ENCODE peak calls at places on chromosomes 11 and 22, in ten cellular contexts. D, K, N, W, V, T, F, Z, L and J are unnamed samples.
A peak's percentile ranks its signal among the peaks of the same experiment; 100 is the strongest.

GRCh38 chr22:47175761-47176359 is 413.4 kb downstream of the TBC1D22A start:
- DNase-seq in F (no peak), N (no peak), T (peak; percentile 10), D (no peak), K (no peak), V (no peak), W (no peak), Z (peak; percentile 10), L (no peak), J (no peak)

GRCh38 chr11:63829823-63830489 is 9.0 kb upstream of the MARK2 start:
- DNase-seq in W (no peak), D (peak; percentile 52), N (peak; percentile 26), F (no peak), V (peak; percentile 51), K (no peak), L (no peak), Z (no peak), T (no peak), J (no peak)

GRCh38 chr11:14656536-14657457 is 13.2 kb downstream of the PDE3B start:
- DNase-seq in W (no peak), Z (no peak), N (no peak), V (no peak), K (no peak), T (no peak), D (no peak), F (no peak), L (no peak), J (no peak)

GRCh38 chr11:76236092-76237026 is 30.1 kb upstream of the WNT11 start:
- DNase-seq in K (no peak), L (peak; percentile 56), Z (peak; percentile 73), D (peak; percentile 71), F (no peak), V (peak; percentile 52), T (peak; percentile 77), W (peak; percentile 4), N (no peak), J (peak; percentile 65)

GRCh38 chr11:65787649-65788622 is 1.1 kb downstream of the OVOL1 start:
- DNase-seq in W (no peak), D (no peak), V (no peak), N (no peak), K (no peak), Z (no peak), F (no peak), T (no peak), L (no peak), J (no peak)

GRCh38 chr22:35257002-35257320 is 332 bp upstream of the HMGXB4 start:
- DNase-seq in N (no peak), D (no peak), T (no peak), Z (no peak), F (no peak), V (no peak), L (no peak), W (no peak), K (no peak), J (no peak)

GRCh38 chr11:69060005-69060404 is 11.3 kb downstream of the TPCN2 start:
- DNase-seq in W (no peak), D (no peak), K (no peak), T (no peak), V (no peak), L (no peak), F (no peak), N (no peak), Z (no peak), J (no peak)

GRCh38 chr11:7523416-7524210 is 9.8 kb downstream of the PPFIBP2 start:
- DNase-seq in L (no peak), V (no peak), F (no peak), N (no peak), T (no peak), Z (no peak), W (no peak), K (no peak), D (no peak), J (no peak)

GRCh38 chr11:64225608-64226506 is at the start of the genes NUDT22 and TRPT1:
- DNase-seq in N (peak; percentile 77), F (peak; percentile 27), D (peak; percentile 80), L (peak; percentile 88), V (peak; percentile 69), W (peak; percentile 89), K (no peak), T (peak; percentile 96), Z (peak; percentile 86), J (peak; percentile 87)

GRCh38 chr11:64716471-64717267 is 6.3 kb downstream of the NRXN2 start:
- DNase-seq in Z (no peak), T (no peak), W (no peak), K (no peak), D (no peak), L (no peak), V (no peak), N (no peak), F (no peak), J (no peak)

DNA sequence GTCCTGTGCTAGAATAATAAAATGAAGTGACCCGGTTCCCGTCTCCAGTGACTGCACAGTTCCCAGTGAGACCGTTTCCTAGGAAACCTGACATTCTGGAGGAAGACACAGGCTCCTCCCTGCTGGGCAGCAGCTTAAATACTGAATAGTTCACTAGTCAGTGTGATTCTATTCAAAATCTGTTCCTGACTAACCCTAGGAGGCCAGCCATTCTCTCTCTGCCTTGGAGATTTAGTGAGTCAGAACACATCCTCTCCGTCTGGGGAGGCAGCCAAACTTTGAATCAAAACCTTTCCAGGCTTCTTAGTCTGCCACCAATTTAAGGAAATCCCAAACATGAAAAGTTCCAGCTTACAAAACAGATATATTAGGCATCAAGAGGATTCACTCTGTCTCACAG is 11.2 kb downstream of the TRIM66 start:
- DNase-seq in L (peak; percentile 80), F (peak; percentile 86), T (peak; percentile 67), Z (peak; percentile 89), W (no peak), V (peak; percentile 94), D (peak; percentile 94), N (peak; percentile 97), K (peak; percentile 91), J (no peak)
- H3K4me3 ChIP-seq in L (no peak overlapping the region), F (no peak overlapping the region), T (no peak overlapping the region), Z (no peak overlapping the region), W (no peak overlapping the region), V (no peak overlapping the region), D (no peak overlapping the region), N (no peak overlapping the region), K (no peak overlapping the region), J (no peak overlapping the region)

GRCh38 chr11:47233051-47233450 is 15.6 kb downstream of the ACP2 start:
- DNase-seq in W (no peak), T (no peak), L (no peak), K (no peak), N (no peak), F (no peak), V (no peak), Z (no peak), D (no peak), J (no peak)

GRCh38 chr11:47235163-47235562 is 13.5 kb downstream of the ACP2 start:
- DNase-seq in W (no peak), Z (no peak), K (no peak), D (no peak), N (no peak), L (no peak), T (no peak), F (no peak), V (no peak), J (no peak)

GRCh38 chr11:47234669-47235075 is 13.9 kb downstream of the ACP2 start:
- DNase-seq in K (no peak), N (peak; percentile 54), D (peak; percentile 59), W (peak; percentile 27), T (peak; percentile 36), Z (peak; percentile 91), V (peak; percentile 41), F (no peak), L (peak; percentile 89), J (no peak)

GRCh38 chr11:47236482-47236881 is 12.1 kb downstream of the ACP2 start:
- DNase-seq in N (peak; percentile 28), L (peak; percentile 52), D (peak; percentile 25), T (no peak), W (no peak), F (no peak), Z (no peak), V (peak; percentile 30), K (no peak), J (no peak)

DNA sequence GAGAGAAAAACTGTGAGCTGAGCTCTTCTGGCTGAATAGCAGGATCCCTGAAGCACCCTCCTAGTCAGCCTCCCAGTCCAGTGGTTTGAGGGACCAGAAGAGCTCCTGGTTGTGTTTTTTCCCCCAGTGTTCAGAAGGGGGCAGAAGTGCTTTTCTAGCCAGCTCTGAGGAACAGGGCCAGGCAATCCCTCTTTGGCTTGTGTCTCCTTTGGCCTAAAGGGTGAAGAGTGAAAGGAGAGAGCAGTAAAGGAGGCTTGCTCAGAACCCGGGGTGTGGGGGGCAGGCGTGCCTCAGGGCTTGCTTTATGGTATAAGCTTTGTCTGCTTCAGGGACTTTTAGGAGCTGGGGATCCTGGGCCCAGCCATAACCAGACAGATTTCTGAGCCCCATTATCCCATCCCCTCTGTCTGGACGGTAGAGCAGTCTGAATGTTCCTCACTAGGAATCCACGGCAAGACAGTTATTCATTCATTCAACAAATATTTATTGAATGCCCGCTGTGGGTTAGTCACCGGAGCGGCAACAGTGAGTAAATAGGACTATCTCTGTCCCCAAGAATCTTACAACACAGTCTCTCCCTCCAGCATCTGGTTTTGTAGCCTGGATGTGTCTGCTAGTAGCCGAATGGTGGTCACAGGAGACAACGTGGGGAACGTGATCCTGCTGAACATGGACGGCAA is 14.5 kb downstream of the ACP2 start:
- DNase-seq in W (no peak), T (peak; percentile 50), N (peak; percentile 68), F (no peak), K (no peak), L (peak; percentile 87), D (peak; percentile 83), Z (peak; percentile 61), V (peak; percentile 74), J (no peak)
- TF ChIP-seq CTCF in W (no peak), T (peak; percentile 50), N (peak; percentile 62), F (peak; percentile 48), K (peak; percentile 47), L (peak; percentile 58), D (peak; percentile 73), Z (peak; percentile 22), V (peak; percentile 59), J (peak; percentile 31)

GRCh38 chr11:121525376-121525775 is 72.6 kb upstream of the SORL1-AS1 start:
- DNase-seq in T (no peak), L (no peak), V (no peak), W (no peak), K (no peak), F (no peak), Z (no peak), N (no peak), D (no peak), J (no peak)
- H3K4me3 ChIP-seq in T (no peak overlapping the region), L (no peak overlapping the region), V (no peak overlapping the region), W (no peak overlapping the region), K (no peak overlapping the region), F (no peak overlapping the region), Z (no peak overlapping the region), N (no peak overlapping the region), D (no peak overlapping the region), J (no peak overlapping the region)

DNA sequence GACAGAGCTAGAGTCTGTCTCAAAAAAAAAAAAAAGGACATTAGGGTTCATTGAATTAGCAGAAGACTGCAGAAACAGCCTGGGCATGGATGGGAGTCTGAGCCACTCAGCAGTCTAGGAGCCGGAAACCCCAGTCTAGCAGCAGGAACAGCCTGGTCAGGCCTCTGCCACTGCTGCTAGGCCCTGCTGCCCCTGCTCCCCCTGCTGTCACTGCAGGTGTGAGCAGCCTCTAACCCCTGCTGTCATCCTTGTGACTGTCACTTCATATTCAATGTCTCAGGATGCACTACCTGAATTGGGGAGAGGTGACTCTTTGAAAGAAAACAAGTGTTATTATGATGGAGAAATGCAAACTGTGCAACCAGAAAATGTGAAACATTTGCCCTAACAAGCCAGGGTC is 7.0 kb upstream of the DDX17 start:
- DNase-seq in F (no peak), D (no peak), T (peak; percentile 34), N (no peak), W (peak; percentile 31), Z (no peak), L (peak; percentile 3), K (no peak), V (no peak), J (no peak)
- TF ChIP-seq CTCF in F (no peak), D (no peak), T (no peak), N (no peak), W (no peak), Z (no peak), L (peak; percentile 21), K (no peak), V (no peak), J (no peak)